ENCODE peak calls at places on chromosomes 16 and 17, in six cellular contexts. P is body of pancreas, M is fibroblast of pulmonary artery, C is cardiac fibroblast, T is BE2C, S is mesenchymal stem cell. D is an unnamed sample.

GRCh38 chr16:67697407-67697806 is 21.7 kb downstream of the GFOD2 start:
- DNase-seq in P (no peak), M (no peak), C (no peak), T (no peak), S (no peak), D (no peak)

GRCh38 chr17:69344939-69345338 is 18.0 kb upstream of the ABCA5 start:
- DNase-seq in P (no peak), M (no peak), C (no peak), T (no peak), S (no peak), D (no peak)

GRCh38 chr17:74792586-74792985 is 16.4 kb upstream of the NAT9 start:
- DNase-seq in P (no peak), M (no peak), C (no peak), T (no peak), S (no peak), D (no peak)

GRCh38 chr17:36943250-36944220 is 5.2 kb upstream of the AATF start:
- DNase-seq in P (no peak), M (no peak), C (no peak), T (no peak), S (no peak), D (no peak)

GRCh38 chr16:73166394-73166971 is 118.6 kb upstream of the ZFHX3 start:
- DNase-seq in P (no peak), M (no peak), C (peak), T (no peak), S (no peak), D (no peak)

GRCh38 chr17:59464246-59464645 is 101.2 kb upstream of the DHX40 start:
- DNase-seq in P (no peak), M (no peak), C (no peak), T (no peak), S (no peak), D (no peak)

GRCh38 chr17:512926-513325 is 160.3 kb upstream of the RPH3AL start:
- DNase-seq in P (peak), M (no peak), C (peak), T (no peak), S (peak), D (no peak)

GRCh38 chr16:21169249-21169981 is 10.9 kb downstream of the LDAF1 start:
- DNase-seq in P (no peak), M (no peak), C (no peak), T (no peak), S (peak), D (no peak)

GRCh38 chr17:68759343-68760140 is 158.4 kb upstream of the FAM20A start:
- DNase-seq in P (peak), M (peak), C (peak), T (peak), S (peak), D (peak)

GRCh38 chr17:69525920-69526841 is 111.7 kb downstream of the MAP2K6 start:
- DNase-seq in P (peak), M (peak), C (peak), T (peak), S (peak), D (peak)

GRCh38 chr17:31695456-31696090 is 163.5 kb downstream of the COPRS start:
- DNase-seq in P (no peak), M (no peak), C (peak), T (no peak), S (peak), D (no peak)

GRCh38 chr16:35148748-35149147 is 1689.3 kb downstream of the TP53TG3F start:
- DNase-seq in P (no peak), M (no peak), C (no peak), T (no peak), S (no peak), D (no peak)

GRCh38 chr17:40325156-40326013 is 16.4 kb downstream of the RARA start:
- DNase-seq in P (no peak), M (no peak), C (no peak), T (no peak), S (no peak), D (no peak)

GRCh38 chr16:83433201-83433600 is 374.6 kb upstream of the HSBP1 start:
- DNase-seq in P (no peak), M (no peak), C (no peak), T (no peak), S (no peak), D (no peak)

GRCh38 chr16:82379601-82380000 is 209.6 kb upstream of the MPHOSPH6 start:
- DNase-seq in P (no peak), M (no peak), C (no peak), T (no peak), S (no peak), D (no peak)

GRCh38 chr17:31313982-31314787 is at the start of gene EVI2B:
- DNase-seq in P (peak), M (peak), C (peak), T (no peak), S (peak), D (no peak)

GRCh38 chr17:36675250-36675649 is 73.9 kb downstream of the MRM1 start:
- DNase-seq in P (no peak), M (no peak), C (no peak), T (no peak), S (no peak), D (no peak)

GRCh38 chr16:89720520-89720858 is 209 bp downstream of the VPS9D1 start:
- DNase-seq in P (peak), M (no peak), C (no peak), T (no peak), S (peak), D (peak)

GRCh38 chr16:81816793-81817210 is 37.7 kb downstream of the PLCG2 start:
- DNase-seq in P (no peak), M (no peak), C (no peak), T (no peak), S (no peak), D (no peak)

GRCh38 chr17:6462692-6463091 is 18.4 kb downstream of the PIMREG start:
- DNase-seq in P (no peak), M (no peak), C (no peak), T (no peak), S (no peak), D (no peak)

GRCh38 chr17:73690581-73691135 is 46.4 kb upstream of the SDK2 start:
- DNase-seq in P (no peak), M (no peak), C (no peak), T (peak), S (no peak), D (no peak)

GRCh38 chr17:33225994-33226393 is 67.1 kb downstream of the ASIC2 start:
- DNase-seq in P (no peak), M (no peak), C (no peak), T (no peak), S (no peak), D (no peak)

GRCh38 chr17:71495420-71495819 is 625.4 kb upstream of the SOX9 start:
- DNase-seq in P (no peak), M (no peak), C (no peak), T (no peak), S (no peak), D (no peak)

GRCh38 chr17:48541574-48542113 is 3.3 kb downstream of the HOXB2 start:
- DNase-seq in P (no peak), M (peak), C (peak), T (no peak), S (peak), D (no peak)

GRCh38 chr17:20066253-20066652 is 57.1 kb downstream of the SPECC1 start:
- DNase-seq in P (peak), M (peak), C (peak), T (no peak), S (no peak), D (no peak)

GRCh38 chr17:63390090-63390489 is 56.0 kb downstream of the CYB561 start:
- DNase-seq in P (no peak), M (no peak), C (no peak), T (no peak), S (no peak), D (no peak)

GRCh38 chr17:80791758-80792284 is 199.8 kb upstream of the CHMP6 start:
- DNase-seq in P (peak), M (peak), C (peak), T (no peak), S (peak), D (peak)

GRCh38 chr17:31216053-31216751 is 80.8 kb downstream of the OMG start:
- DNase-seq in P (no peak), M (peak), C (peak), T (no peak), S (peak), D (peak)

GRCh38 chr16:27238016-27238587 is 30.5 kb downstream of the NSMCE1 start:
- DNase-seq in P (no peak), M (no peak), C (no peak), T (no peak), S (no peak), D (no peak)

GRCh38 chr16:78770353-78771091 is 671.1 kb downstream of the WWOX start:
- DNase-seq in P (peak), M (no peak), C (peak), T (peak), S (peak), D (peak)

GRCh38 chr16:20333120-20333519 is 5.8 kb upstream of the GP2 start:
- DNase-seq in P (peak), M (no peak), C (no peak), T (no peak), S (no peak), D (no peak)

GRCh38 chr16:82627811-82628339 is 1.1 kb downstream of the CDH13 start:
- DNase-seq in P (no peak), M (peak), C (peak), T (no peak), S (peak), D (no peak)

GRCh38 chr17:61186996-61187395 is 212.6 kb upstream of the TBX2 start:
- DNase-seq in P (no peak), M (no peak), C (no peak), T (no peak), S (no peak), D (no peak)

GRCh38 chr16:57571098-57571497 is 28.7 kb downstream of the ADGRG5 start:
- DNase-seq in P (no peak), M (no peak), C (no peak), T (no peak), S (no peak), D (no peak)

GRCh38 chr16:56657555-56658430 is at the start of gene MT1F:
- DNase-seq in P (peak), M (peak), C (peak), T (peak), S (peak), D (peak)

GRCh38 chr16:67415872-67416793 is at the start of gene ZDHHC1:
- DNase-seq in P (peak), M (peak), C (peak), T (peak), S (peak), D (no peak)

GRCh38 chr17:63699638-63700527 is at the start of gene LIMD2:
- DNase-seq in P (peak), M (peak), C (peak), T (peak), S (peak), D (no peak)

GRCh38 chr16:70691223-70692129 is 5.6 kb upstream of the MTSS2 start:
- DNase-seq in P (peak), M (peak), C (peak), T (no peak), S (peak), D (no peak)

GRCh38 chr16:67312450-67313118 is 14.0 kb downstream of the KCTD19 start:
- DNase-seq in P (no peak), M (peak), C (peak), T (no peak), S (peak), D (no peak)

GRCh38 chr16:4918790-4919210 is 18.1 kb downstream of the PPL start:
- DNase-seq in P (peak), M (no peak), C (no peak), T (no peak), S (no peak), D (peak)

GRCh38 chr17:16652252-16652651 is 1.4 kb downstream of the ZNF624 start:
- DNase-seq in P (no peak), M (no peak), C (no peak), T (no peak), S (no peak), D (no peak)
- H3K4me3 ChIP-seq in P (no peak), M (peak), C (no peak), T (no peak), S (peak), D (no peak)

GRCh38 chr17:72587773-72588511 is 467.1 kb downstream of the SOX9 start:
- DNase-seq in P (peak), M (peak), C (peak), T (no peak), S (peak), D (peak)
- H3K4me3 ChIP-seq in P (no peak), M (no peak), C (no peak), T (no peak), S (no peak), D (no peak)

GRCh38 chr16:15764112-15764511 is 92.7 kb downstream of the MYH11 start:
- DNase-seq in P (no peak), M (no peak), C (no peak), T (no peak), S (no peak), D (no peak)
- H3K4me3 ChIP-seq in P (no peak), M (no peak), C (no peak), T (no peak), S (no peak), D (no peak)

GRCh38 chr17:8672326-8672725 is 41.8 kb upstream of the MYH10 start:
- DNase-seq in P (no peak), M (no peak), C (no peak), T (no peak), S (no peak), D (no peak)

GRCh38 chr17:8674344-8675305 is 44.1 kb upstream of the MYH10 start:
- DNase-seq in P (peak), M (peak), C (peak), T (no peak), S (peak), D (no peak)

GRCh38 chr17:8675306-8675705 is 44.8 kb upstream of the MYH10 start:
- DNase-seq in P (no peak), M (no peak), C (no peak), T (no peak), S (no peak), D (no peak)

GRCh38 chr17:8670486-8670885 is 40.0 kb upstream of the MYH10 start:
- DNase-seq in P (no peak), M (no peak), C (no peak), T (no peak), S (peak), D (no peak)

DNA sequence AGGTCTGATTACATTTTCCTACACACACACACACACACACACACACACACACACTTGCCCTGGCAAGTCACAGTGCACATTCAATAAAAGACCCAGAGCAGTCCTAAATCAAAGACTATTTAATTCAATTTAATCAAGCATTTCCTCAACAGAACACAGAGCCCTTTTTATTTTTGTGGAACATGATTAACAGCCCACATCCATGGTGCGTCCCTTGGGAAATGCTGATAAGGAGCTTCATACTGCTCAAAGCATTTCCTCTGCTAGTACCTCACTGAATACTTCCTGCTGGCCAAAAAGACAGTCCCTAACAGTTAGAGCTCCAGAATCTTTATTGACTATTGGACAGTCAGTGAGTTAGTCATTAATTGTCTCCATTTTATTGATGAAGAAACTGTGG is 43.1 kb upstream of the MYH10 start:
- DNase-seq in P (peak), M (peak), C (peak), T (peak), S (peak), D (no peak)
- H3K4me3 ChIP-seq in P (no peak), M (no peak), C (no peak), T (no peak), S (no peak), D (no peak)

GRCh38 chr16:84673203-84673535 is 24.9 kb downstream of the KLHL36 start:
- DNase-seq in P (no peak), M (no peak), C (no peak), T (no peak), S (no peak), D (no peak)
- H3K4me3 ChIP-seq in P (no peak), M (no peak), C (no peak), T (no peak), S (no peak), D (no peak)

GRCh38 chr16:31476305-31477219 is 4.6 kb downstream of the TGFB1I1 start:
- DNase-seq in P (peak), M (no peak), C (no peak), T (no peak), S (peak), D (peak)

GRCh38 chr16:31479752-31480151 is 3.2 kb upstream of the SLC5A2 start:
- DNase-seq in P (no peak), M (no peak), C (no peak), T (no peak), S (no peak), D (no peak)

GRCh38 chr16:31475949-31476304 is 4.0 kb downstream of the TGFB1I1 start:
- DNase-seq in P (no peak), M (no peak), C (no peak), T (no peak), S (no peak), D (peak)

GRCh38 chr16:31478956-31479355 is 4.0 kb upstream of the SLC5A2 start:
- DNase-seq in P (no peak), M (no peak), C (no peak), T (no peak), S (no peak), D (no peak)

GRCh38 chr16:31477220-31478216 is 5.4 kb upstream of the SLC5A2 start:
- DNase-seq in P (peak), M (no peak), C (no peak), T (no peak), S (no peak), D (peak)
- H3K4me3 ChIP-seq in P (peak), M (no peak), C (no peak), T (no peak), S (no peak), D (peak)

GRCh38 chr17:28663723-28664122 is 1.7 kb downstream of the SUPT6H start:
- DNase-seq in P (no peak), M (no peak), C (no peak), T (no peak), S (no peak), D (no peak)
- H3K4me3 ChIP-seq in P (no peak), M (peak), C (no peak), T (no peak), S (peak), D (no peak)

DNA sequence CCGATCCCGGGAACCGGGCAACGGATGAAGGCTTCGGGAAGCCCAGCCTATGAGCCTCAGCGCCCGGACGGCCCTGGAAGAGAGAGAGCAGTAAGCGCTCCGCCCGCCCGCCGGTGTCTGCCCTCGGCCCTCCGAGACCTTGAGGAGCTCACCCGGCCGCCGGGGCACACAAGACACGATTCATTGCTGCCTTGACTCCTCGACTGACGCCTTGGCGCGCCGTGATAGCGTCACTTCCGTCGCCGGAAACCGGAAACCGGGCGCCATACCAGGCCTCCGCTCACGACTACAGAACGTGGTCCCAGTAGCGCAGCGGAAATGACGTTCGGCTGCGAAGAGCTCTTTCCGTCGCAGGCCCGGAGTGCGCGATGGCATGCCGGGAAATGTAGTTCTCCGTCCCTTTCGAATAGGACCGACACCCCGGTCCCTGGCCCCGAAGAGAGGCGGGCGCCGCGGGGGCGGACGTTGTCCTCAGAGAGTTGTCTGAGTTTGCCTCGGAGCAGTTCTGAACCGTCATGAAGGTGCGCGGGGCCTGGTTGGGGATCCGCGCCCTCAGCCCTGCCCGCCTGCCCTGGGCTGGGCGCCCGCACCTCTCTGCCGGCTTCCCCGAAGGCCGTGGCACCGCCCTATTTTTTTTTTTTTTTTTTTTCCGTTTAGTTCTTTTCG is at the start of gene UQCC4:
- DNase-seq in P (peak), M (peak), C (peak), T (peak), S (peak), D (peak)
- H3K4me3 ChIP-seq in P (peak), M (peak), C (peak), T (peak), S (peak), D (peak)

GRCh38 chr17:34637548-34638525 is 58.5 kb downstream of the TMEM132E start:
- DNase-seq in P (peak), M (peak), C (peak), T (peak), S (peak), D (peak)
- H3K4me3 ChIP-seq in P (peak), M (no peak), C (peak), T (no peak), S (peak), D (no peak)